ENCODE peak calls at places on chromosomes 4 and X, in seven cellular contexts. L is lower lobe of right lung, N is colonic mucosa, F is suprapubic skin, R is spleen, W is hepatocyte, D is esophagus muscularis mucosa. E is an unnamed sample.

GRCh38 chrX:134734343-134735001 is 76.2 kb upstream of the PLAC1 start:
- DNase-seq in W (no peak), D (no peak), F (no peak), L (no peak), R (no peak), N (no peak), E (no peak)

GRCh38 chrX:41759817-41760216 is 35.8 kb downstream of the GPR82 start:
- DNase-seq in N (no peak), R (no peak), F (no peak), D (no peak), W (no peak), L (no peak), E (no peak)

GRCh38 chr4:187586892-187587291 is 408.7 kb upstream of the ZFP42 start:
- DNase-seq in R (no peak), F (no peak), L (no peak), N (no peak), D (no peak), W (no peak), E (no peak)

GRCh38 chr4:105951198-105951597 is 55.9 kb downstream of the NPNT start:
- DNase-seq in F (no peak), W (peak; percentile 27), N (no peak), D (no peak), L (no peak), R (no peak), E (no peak)

GRCh38 chr4:128958194-128958593 is 135.1 kb downstream of the SCLT1 start:
- DNase-seq in R (no peak), L (no peak), F (no peak), D (no peak), N (no peak), W (peak; percentile 13), E (no peak)

GRCh38 chr4:159508917-159509500 is 406.1 kb downstream of the RAPGEF2 start:
- DNase-seq in W (no peak), N (no peak), L (no peak), F (no peak), R (no peak), D (no peak), E (no peak)

GRCh38 chrX:45803383-45803921 is 602.8 kb upstream of the DIPK2B start:
- DNase-seq in R (no peak), N (no peak), L (no peak), W (no peak), F (no peak), D (no peak), E (no peak)

GRCh38 chr4:169070895-169071218 is 60.8 kb upstream of the CBR4 start:
- DNase-seq in W (peak; percentile 75), L (no peak), N (peak; percentile 81), D (no peak), F (no peak), R (no peak), E (peak; percentile 79)

GRCh38 chrX:22345884-22346283 is 73.2 kb downstream of the CBLL2 start:
- DNase-seq in N (no peak), L (no peak), W (no peak), F (no peak), R (no peak), D (no peak), E (no peak)

GRCh38 chr4:67558493-67558892 is at the start of gene STAP1:
- DNase-seq in N (no peak), W (no peak), F (no peak), R (no peak), D (no peak), L (no peak), E (no peak)

GRCh38 chr4:103478729-103479128 is 241.1 kb downstream of the TACR3 start:
- DNase-seq in W (no peak), L (no peak), D (no peak), N (no peak), F (no peak), R (no peak), E (no peak)

GRCh38 chrX:129523076-129524055 is at the start of gene SMARCA1:
- DNase-seq in F (peak; percentile 66), L (peak; percentile 50), W (peak; percentile 84), N (peak; percentile 24), D (no peak), R (peak; percentile 78), E (peak; percentile 26)

GRCh38 chrX:122268353-122268752 is 915.7 kb upstream of the GRIA3 start:
- DNase-seq in N (no peak), F (no peak), D (no peak), R (no peak), W (no peak), L (no peak), E (no peak)

GRCh38 chr4:123350191-123350544 is 46.4 kb upstream of the SPRY1 start:
- DNase-seq in N (no peak), L (no peak), F (no peak), W (peak; percentile 82), R (no peak), D (no peak), E (no peak)

GRCh38 chr4:166816901-166817300 is 417.4 kb downstream of the SPOCK3 start:
- DNase-seq in N (peak; percentile 82), R (no peak), D (no peak), W (peak; percentile 69), L (no peak), F (no peak), E (no peak)

GRCh38 chr4:72286185-72286584 is 254.4 kb downstream of the NPFFR2 start:
- DNase-seq in L (no peak), D (no peak), F (no peak), R (no peak), W (peak; percentile 23), N (no peak), E (no peak)

GRCh38 chr4:17662694-17663093 is 48.3 kb downstream of the MED28 start:
- DNase-seq in L (no peak), N (no peak), R (no peak), W (no peak), D (no peak), F (no peak), E (no peak)

GRCh38 chrX:65837875-65838549 is 170.6 kb downstream of the MSN start:
- DNase-seq in W (no peak), L (no peak), N (no peak), D (peak; percentile 31), F (no peak), R (no peak), E (no peak)

GRCh38 chrX:129522184-129523059 is 868 bp downstream of the SMARCA1 start:
- DNase-seq in W (peak; percentile 78), L (peak; percentile 56), D (no peak), R (no peak), F (no peak), N (peak; percentile 37), E (peak; percentile 62)

GRCh38 chrX:53160297-53160983 is 64.6 kb downstream of the KDM5C start:
- DNase-seq in R (no peak), F (no peak), N (peak; percentile 27), D (no peak), L (no peak), W (no peak), E (no peak)

GRCh38 chr4:95296052-95296451 is 252.7 kb downstream of the UNC5C start:
- DNase-seq in N (no peak), L (no peak), W (no peak), D (no peak), R (no peak), F (no peak), E (no peak)

GRCh38 chr4:146661368-146661767 is 22.7 kb downstream of the POU4F2 start:
- DNase-seq in N (no peak), W (no peak), L (no peak), R (no peak), F (no peak), D (no peak), E (no peak)

GRCh38 chr4:41385486-41385885 is 128.8 kb downstream of the UCHL1 start:
- DNase-seq in N (no peak), L (no peak), D (no peak), R (no peak), W (no peak), F (no peak), E (no peak)
- H3K4me1 ChIP-seq in N (no peaks in the 10 kb centered on the region), L (peaks cover 37% of the 10 kb centered on the region), D (peaks cover 51% of the 10 kb centered on the region), R (peaks cover 7% of the 10 kb centered on the region), W (no peaks in the 10 kb centered on the region), F (peaks cover 9% of the 10 kb centered on the region), E (peaks cover 7% of the 10 kb centered on the region)

DNA sequence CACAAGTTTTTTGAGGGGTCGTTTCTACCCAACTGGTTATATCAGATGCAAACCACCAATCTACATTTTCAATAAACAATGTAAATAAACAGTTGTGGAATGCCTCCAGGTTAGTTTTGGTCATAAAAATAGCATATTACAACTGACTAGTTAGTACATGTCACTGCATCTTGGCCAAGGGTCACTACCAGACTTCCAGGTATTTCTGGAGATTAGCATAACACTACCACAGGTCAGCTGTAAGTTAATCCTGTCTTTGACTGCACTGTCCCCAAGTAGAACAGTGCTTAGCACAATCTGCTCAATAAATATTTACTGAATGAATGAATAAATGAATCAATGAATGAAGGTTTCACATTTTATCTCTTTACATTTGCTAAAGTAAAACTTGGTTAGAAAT is 64.4 kb downstream of the TBC1D19 start:
- DNase-seq in L (no peak), W (no peak), R (no peak), D (no peak), F (no peak), N (no peak), E (no peak)
- H3K27ac ChIP-seq in L (no peak overlapping the region), W (no peak overlapping the region), R (no peak overlapping the region), D (no peak overlapping the region), F (no peak overlapping the region), N (no peak overlapping the region), E (no peak overlapping the region)

GRCh38 chrX:56728752-56729151 is 291 bp upstream of the NBDY start:
- DNase-seq in L (no peak), F (no peak), W (peak; percentile 12), R (no peak), N (peak; percentile 21), D (no peak), E (no peak)

GRCh38 chrX:56738670-56739069 is 9.6 kb downstream of the NBDY start:
- DNase-seq in W (peak; percentile 19), F (no peak), L (no peak), N (no peak), R (no peak), D (no peak), E (no peak)

GRCh38 chrX:56729152-56729557 is at the start of gene NBDY:
- DNase-seq in R (no peak), W (peak; percentile 57), F (no peak), L (no peak), D (no peak), N (peak; percentile 49), E (no peak)

GRCh38 chrX:56736219-56736618 is 7.2 kb downstream of the NBDY start:
- DNase-seq in N (no peak), L (no peak), W (no peak), D (no peak), F (no peak), R (peak; percentile 59), E (no peak)

DNA sequence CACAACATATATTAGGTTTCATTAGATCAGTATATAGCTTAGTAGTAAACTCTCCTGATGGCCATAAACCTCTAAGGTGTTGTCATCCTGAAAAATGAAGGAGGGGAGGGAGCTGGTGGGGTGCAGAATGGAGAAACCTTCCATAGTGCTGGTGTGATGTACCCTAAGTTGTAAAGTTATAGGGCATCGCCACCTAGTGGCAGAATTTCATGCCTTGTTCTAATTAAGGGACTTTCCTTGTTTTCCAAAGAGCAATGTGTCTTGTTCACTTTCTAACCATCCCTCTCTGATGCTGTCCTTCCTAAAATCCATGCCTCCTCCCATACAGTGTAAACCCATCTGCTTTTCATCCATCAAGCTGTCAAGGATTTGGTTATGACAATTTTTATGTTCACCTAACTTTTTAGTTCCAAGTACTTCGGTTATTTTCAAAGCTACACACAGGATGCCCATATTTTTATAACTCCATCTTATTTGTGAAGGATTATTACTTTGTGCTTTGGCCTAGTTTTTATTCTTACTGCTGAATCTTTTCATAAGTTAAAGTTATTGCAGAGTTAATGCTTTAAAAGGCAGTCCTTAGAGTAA is 4.5 kb downstream of the NBDY start:
- DNase-seq in R (no peak), L (no peak), N (peak; percentile 67), F (no peak), D (no peak), W (peak; percentile 73), E (no peak)
- TF ChIP-seq CTCF in R (peak; percentile 61), L (peak; percentile 51), N (peak; percentile 63), F (peak; percentile 34), D (peak; percentile 45), W (peak; percentile 59), E (peak; percentile 61)

GRCh38 chr4:139015948-139016451 is 419 bp downstream of the NOCT start:
- DNase-seq in N (peak; percentile 56), D (no peak), L (peak; percentile 70), W (peak; percentile 67), R (no peak), F (no peak), E (no peak)
- H3K4me1 ChIP-seq in N (no peaks in the 10 kb centered on the region), D (peaks cover 31% of the 10 kb centered on the region), L (peaks cover 30% of the 10 kb centered on the region), W (peaks cover 37% of the 10 kb centered on the region), R (peaks cover 55% of the 10 kb centered on the region), F (peaks cover 33% of the 10 kb centered on the region), E (peaks cover 24% of the 10 kb centered on the region)

E was measured in RWPE2.